ENCODE peak calls at places on chromosomes 12 and 14, in seven cellular contexts. C, R, J, Y, P, G and M are unnamed samples.

GRCh38 chr12:42291680-42292079 is 34.2 kb downstream of the ZCRB1 start:
- DNase-seq in C (no peak), R (no peak), J (no peak), Y (no peak), P (no peak), G (no peak), M (no peak)

GRCh38 chr12:89770391-89770790 is 61.8 kb upstream of the ATP2B1 start:
- DNase-seq in C (no peak), R (no peak), J (no peak), Y (no peak), P (no peak), G (no peak), M (no peak)

GRCh38 chr14:23550827-23551265 is 719 bp downstream of the ZFHX2 start:
- DNase-seq in C (no peak), R (no peak), J (peak), Y (no peak), P (no peak), G (no peak), M (no peak)

GRCh38 chr12:111277570-111277969 is 91.3 kb downstream of the PHETA1 start:
- DNase-seq in C (no peak), R (no peak), J (no peak), Y (no peak), P (no peak), G (no peak), M (no peak)

GRCh38 chr14:68576496-68577244 is 216.2 kb downstream of the ZFP36L1 start:
- DNase-seq in C (no peak), R (no peak), J (peak), Y (no peak), P (peak), G (peak), M (no peak)

GRCh38 chr12:52528641-52529143 is 8.5 kb upstream of the KRT5 start:
- DNase-seq in C (no peak), R (no peak), J (no peak), Y (peak), P (no peak), G (no peak), M (no peak)

GRCh38 chr12:40208707-40209106 is 16.1 kb upstream of the LRRK2 start:
- DNase-seq in C (no peak), R (no peak), J (no peak), Y (no peak), P (no peak), G (no peak), M (no peak)

GRCh38 chr14:69346710-69347109 is 51.4 kb downstream of the ERH start:
- DNase-seq in C (no peak), R (no peak), J (no peak), Y (no peak), P (no peak), G (no peak), M (no peak)

GRCh38 chr12:64681200-64682052 is 71.1 kb downstream of the RASSF3 start:
- DNase-seq in C (no peak), R (peak), J (no peak), Y (no peak), P (no peak), G (no peak), M (no peak)

GRCh38 chr12:103975368-103975767 is 9.7 kb downstream of the TDG start:
- DNase-seq in C (no peak), R (no peak), J (no peak), Y (no peak), P (no peak), G (no peak), M (no peak)

GRCh38 chr12:51887476-51888315 is at the start of gene ANKRD33:
- DNase-seq in C (no peak), R (no peak), J (no peak), Y (peak), P (no peak), G (no peak), M (no peak)

GRCh38 chr14:101521978-101522377 is 39.3 kb upstream of the DIO3 start:
- DNase-seq in C (no peak), R (no peak), J (no peak), Y (no peak), P (no peak), G (no peak), M (no peak)

GRCh38 chr14:51277753-51278415 is 37.8 kb downstream of the TMX1 start:
- DNase-seq in C (no peak), R (no peak), J (no peak), Y (no peak), P (no peak), G (no peak), M (no peak)

GRCh38 chr12:5374691-5375090 is 57.2 kb upstream of the NTF3 start:
- DNase-seq in C (no peak), R (no peak), J (no peak), Y (no peak), P (no peak), G (no peak), M (no peak)

GRCh38 chr12:26298785-26299621 is 103.6 kb downstream of the SSPN start:
- DNase-seq in C (peak), R (no peak), J (peak), Y (no peak), P (no peak), G (peak), M (no peak)

GRCh38 chr12:26303418-26303817 is 108.0 kb downstream of the SSPN start:
- DNase-seq in C (no peak), R (no peak), J (no peak), Y (no peak), P (no peak), G (no peak), M (no peak)

GRCh38 chr12:26309646-26310045 is 114.3 kb downstream of the SSPN start:
- DNase-seq in C (no peak), R (no peak), J (no peak), Y (no peak), P (no peak), G (no peak), M (no peak)

DNA sequence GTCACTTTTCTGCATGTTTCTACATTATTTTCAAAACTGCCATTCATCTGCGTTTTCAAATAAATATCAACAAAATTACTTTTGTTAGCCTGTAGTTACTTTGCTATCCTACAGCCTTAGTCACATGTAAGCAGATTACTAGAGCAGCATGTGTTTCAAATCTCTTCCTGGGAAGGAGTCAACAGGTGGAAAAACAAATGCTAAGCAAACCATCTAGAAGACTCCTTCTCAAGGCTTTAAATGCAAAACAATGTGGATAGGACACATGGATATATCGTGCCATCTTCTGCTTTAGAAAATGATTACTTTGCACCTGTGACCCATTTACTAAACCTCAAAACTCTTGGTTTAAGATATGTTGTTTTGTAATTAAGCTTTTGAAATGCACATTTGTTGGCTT is 108.9 kb downstream of the SSPN start:
- DNase-seq in C (no peak), R (no peak), J (no peak), Y (no peak), P (no peak), G (no peak), M (no peak)
- TF ChIP-seq POLR2A in C (no peak), R (no peak), J (no peak), Y (no peak), P (no peak), G (no peak), M (no peak)

GRCh38 chr12:15146585-15146984 is 74.6 kb downstream of the RERG start:
- DNase-seq in C (no peak), R (peak), J (peak), Y (no peak), P (no peak), G (no peak), M (no peak)
- TF ChIP-seq POLR2A in C (no peak), R (no peak), J (no peak), Y (no peak), P (no peak), G (no peak), M (no peak)

GRCh38 chr12:56645717-56646446 is at the start of gene ATP5F1B:
- DNase-seq in C (peak), R (peak), J (peak), Y (peak), P (peak), G (peak), M (peak)
- TF ChIP-seq POLR2A in C (peak), R (peak), J (peak), Y (peak), P (peak), G (peak), M (peak)

GRCh38 chr14:105250008-105250366 is 1.7 kb downstream of the BTBD6 start:
- DNase-seq in C (no peak), R (no peak), J (no peak), Y (no peak), P (no peak), G (no peak), M (no peak)

GRCh38 chr14:105247026-105247425 is 1.3 kb upstream of the BTBD6 start:
- DNase-seq in C (no peak), R (no peak), J (no peak), Y (no peak), P (no peak), G (no peak), M (no peak)

GRCh38 chr14:105247715-105248367 is 492 bp upstream of the BTBD6 start:
- DNase-seq in C (no peak), R (no peak), J (no peak), Y (peak), P (no peak), G (no peak), M (no peak)

GRCh38 chr14:105249175-105250007 is 1.1 kb downstream of the BTBD6 start:
- DNase-seq in C (no peak), R (peak), J (peak), Y (no peak), P (no peak), G (no peak), M (no peak)

DNA sequence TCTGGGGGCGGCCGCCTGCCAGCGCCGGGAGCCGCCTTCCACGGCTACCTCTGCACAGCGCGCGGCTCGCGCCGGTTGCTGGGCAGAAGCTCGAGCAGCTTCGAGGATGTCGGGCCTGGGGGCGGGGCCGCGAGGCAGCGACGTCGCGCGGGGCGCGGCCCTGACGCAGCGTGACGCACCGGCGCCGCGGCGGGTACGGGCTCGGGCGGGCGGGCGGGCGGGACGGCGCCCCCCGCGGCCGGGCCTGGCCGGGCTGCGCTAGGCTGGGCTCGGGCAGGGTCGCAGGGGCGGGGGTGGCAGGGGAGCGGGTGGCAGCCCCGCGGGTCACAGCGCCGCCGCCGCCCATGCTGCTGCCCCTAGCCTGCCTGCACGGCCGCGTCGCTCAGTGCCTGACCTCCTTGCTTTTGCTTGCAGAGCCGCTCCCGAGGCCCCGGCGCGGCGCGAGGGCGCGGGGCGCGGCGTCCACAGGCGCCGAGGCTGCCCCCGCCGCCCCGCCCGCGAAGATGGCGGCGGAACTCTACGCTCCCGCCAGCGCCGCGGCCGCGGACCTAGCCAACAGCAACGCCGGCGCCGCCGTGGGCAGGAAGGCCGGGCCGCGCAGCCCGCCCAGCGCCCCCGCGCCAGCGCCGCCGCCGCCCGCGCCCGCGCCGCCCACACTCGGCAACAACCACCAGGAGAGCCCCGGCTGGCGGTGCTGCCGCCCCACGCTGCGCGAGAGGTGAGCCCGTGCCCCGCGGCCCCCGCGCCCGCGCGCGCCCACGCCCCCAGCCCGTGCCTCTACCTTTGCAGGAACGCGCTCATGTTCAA is at the start of gene BTBD6:
- DNase-seq in C (peak), R (peak), J (peak), Y (peak), P (peak), G (peak), M (no peak)
- TF ChIP-seq POLR2A in C (no peak), R (peak), J (no peak), Y (peak), P (no peak), G (peak), M (peak)

GRCh38 chr12:115101518-115101917 is 417.5 kb upstream of the TBX3 start:
- DNase-seq in C (no peak), R (no peak), J (no peak), Y (no peak), P (no peak), G (no peak), M (no peak)
- TF ChIP-seq POLR2A in C (no peak), R (no peak), J (no peak), Y (no peak), P (no peak), G (no peak), M (no peak)